ENCODE peak calls at places on chromosome 17, in four cellular contexts. J, U, C and R are unnamed samples.

GRCh38 chr17:17171991-17172939 is 33.9 kb downstream of the PLD6 start:
- DNase-seq in J (no peak), U (no peak), C (peak; percentile 55), R (no peak)

GRCh38 chr17:41772218-41772585 is 14.3 kb downstream of the JUP start:
- DNase-seq in J (peak; percentile 90), U (no peak), C (peak; percentile 85), R (peak; percentile 63)

GRCh38 chr17:81176656-81177055 is 10.6 kb upstream of the AATK start:
- DNase-seq in J (no peak), U (no peak), C (no peak), R (no peak)

GRCh38 chr17:65813306-65813705 is 251.9 kb upstream of the AXIN2 start:
- DNase-seq in J (no peak), U (no peak), C (no peak), R (no peak)

GRCh38 chr17:41917192-41917591 is 1.6 kb downstream of the ACLY start:
- DNase-seq in J (no peak), U (no peak), C (no peak), R (no peak)

GRCh38 chr17:41403409-41404023 is 6.1 kb upstream of the KRT31 start:
- DNase-seq in J (no peak), U (no peak), C (no peak), R (no peak)

GRCh38 chr17:65053354-65053881 is 3.1 kb downstream of the GNA13 start:
- DNase-seq in J (no peak), U (no peak), C (no peak), R (no peak)

GRCh38 chr17:17732892-17733670 is 51.8 kb downstream of the RAI1 start:
- DNase-seq in J (peak; percentile 57), U (no peak), C (no peak), R (no peak)

GRCh38 chr17:81823800-81824550 is 9.1 kb downstream of the MCRIP1 start:
- DNase-seq in J (no peak), U (no peak), C (no peak), R (no peak)

GRCh38 chr17:35735036-35735805 is 3.8 kb downstream of the RASL10B start:
- DNase-seq in J (no peak), U (no peak), C (no peak), R (peak; percentile 49)

GRCh38 chr17:36183001-36183810 is 6.8 kb upstream of the TBC1D3B start:
- DNase-seq in J (peak; percentile 67), U (peak; percentile 27), C (peak; percentile 73), R (peak; percentile 79)

GRCh38 chr17:44008205-44008909 is 3.9 kb downstream of the NAGS start:
- DNase-seq in J (no peak), U (no peak), C (no peak), R (no peak)

GRCh38 chr17:48539177-48539576 is 5.7 kb downstream of the HOXB2 start:
- DNase-seq in J (no peak), U (no peak), C (no peak), R (no peak)

GRCh38 chr17:15161395-15161794 is 103.7 kb downstream of the PMP22 start:
- DNase-seq in J (no peak), U (no peak), C (no peak), R (no peak)

GRCh38 chr17:38703742-38704644 is 1.1 kb upstream of the MLLT6 start:
- DNase-seq in J (peak; percentile 95), U (peak; percentile 88), C (peak; percentile 94), R (peak; percentile 84)

GRCh38 chr17:49880291-49881053 is 32.6 kb upstream of the TAC4 start:
- DNase-seq in J (peak; percentile 79), U (peak; percentile 53), C (peak; percentile 87), R (peak; percentile 73)

GRCh38 chr17:74738051-74738996 is 1.3 kb downstream of the RAB37 start:
- DNase-seq in J (peak; percentile 65), U (peak; percentile 85), C (no peak), R (peak; percentile 71)

GRCh38 chr17:17824780-17825614 is 11.8 kb downstream of the SREBF1 start:
- DNase-seq in J (no peak), U (no peak), C (no peak), R (no peak)

GRCh38 chr17:65857713-65858112 is 296.3 kb upstream of the AXIN2 start:
- DNase-seq in J (no peak), U (no peak), C (no peak), R (no peak)

GRCh38 chr17:21537302-21537701 is 155.0 kb upstream of the KCNJ18 start:
- DNase-seq in J (no peak), U (no peak), C (no peak), R (no peak)

GRCh38 chr17:40901981-40902862 is 17.2 kb upstream of the KRT20 start:
- DNase-seq in J (no peak), U (no peak), C (no peak), R (no peak)

GRCh38 chr17:28811594-28812135 is 30.9 kb downstream of the FAM222B start:
- DNase-seq in J (no peak), U (no peak), C (no peak), R (no peak)

GRCh38 chr17:65690626-65691310 is 129.3 kb upstream of the AXIN2 start:
- DNase-seq in J (no peak), U (no peak), C (no peak), R (no peak)

GRCh38 chr17:75133001-75133400 is 1.5 kb upstream of the NT5C start:
- DNase-seq in J (no peak), U (no peak), C (no peak), R (no peak)

GRCh38 chr17:16989230-16989952 is 17.5 kb upstream of the TNFRSF13B start:
- DNase-seq in J (no peak), U (peak; percentile 73), C (no peak), R (no peak)

GRCh38 chr17:50935201-50936124 is 69.3 kb upstream of the TOB1 start:
- DNase-seq in J (peak; percentile 94), U (no peak), C (peak; percentile 89), R (peak; percentile 91)

GRCh38 chr17:67912656-67913055 is 83.6 kb downstream of the C17orf58 start:
- DNase-seq in J (no peak), U (no peak), C (no peak), R (no peak)

GRCh38 chr17:10226930-10227695 is 28.7 kb upstream of the GAS7 start:
- DNase-seq in J (peak; percentile 28), U (peak; percentile 29), C (peak; percentile 67), R (peak; percentile 65)

GRCh38 chr17:37847102-37847501 is 77.1 kb upstream of the TBC1D3K start:
- DNase-seq in J (no peak), U (no peak), C (no peak), R (no peak)

GRCh38 chr17:74325743-74326379 is at the start of gene KIF19:
- DNase-seq in J (peak; percentile 55), U (peak; percentile 17), C (peak; percentile 55), R (no peak)

GRCh38 chr17:62933986-62934385 is 32.0 kb upstream of the TANC2 start:
- DNase-seq in J (no peak), U (no peak), C (peak; percentile 65), R (no peak)

GRCh38 chr17:40038882-40039513 is 15.2 kb downstream of the MED24 start:
- DNase-seq in J (peak; percentile 63), U (peak; percentile 28), C (no peak), R (peak; percentile 68)

GRCh38 chr17:60618080-60618479 is 18.1 kb downstream of the PPM1D start:
- DNase-seq in J (no peak), U (no peak), C (no peak), R (no peak)
- H3K27ac ChIP-seq in J (no peak overlapping the region), U (no peak overlapping the region), C (no peak overlapping the region), R (no peak overlapping the region)

GRCh38 chr17:11928436-11928835 is 68.8 kb downstream of the ZNF18 start:
- DNase-seq in J (no peak), U (no peak), C (no peak), R (no peak)
- H3K27ac ChIP-seq in J (no peak overlapping the region), U (no peak overlapping the region), C (no peak overlapping the region), R (no peak overlapping the region)

GRCh38 chr17:511833-512251 is 159.2 kb upstream of the RPH3AL start:
- DNase-seq in J (no peak), U (no peak), C (no peak), R (no peak)

GRCh38 chr17:512311-512710 is 159.7 kb upstream of the RPH3AL start:
- DNase-seq in J (no peak), U (no peak), C (no peak), R (no peak)

GRCh38 chr17:517181-517580 is 164.6 kb upstream of the RPH3AL start:
- DNase-seq in J (no peak), U (no peak), C (no peak), R (no peak)

GRCh38 chr17:512926-513325 is 160.3 kb upstream of the RPH3AL start:
- DNase-seq in J (no peak), U (no peak), C (no peak), R (no peak)

DNA sequence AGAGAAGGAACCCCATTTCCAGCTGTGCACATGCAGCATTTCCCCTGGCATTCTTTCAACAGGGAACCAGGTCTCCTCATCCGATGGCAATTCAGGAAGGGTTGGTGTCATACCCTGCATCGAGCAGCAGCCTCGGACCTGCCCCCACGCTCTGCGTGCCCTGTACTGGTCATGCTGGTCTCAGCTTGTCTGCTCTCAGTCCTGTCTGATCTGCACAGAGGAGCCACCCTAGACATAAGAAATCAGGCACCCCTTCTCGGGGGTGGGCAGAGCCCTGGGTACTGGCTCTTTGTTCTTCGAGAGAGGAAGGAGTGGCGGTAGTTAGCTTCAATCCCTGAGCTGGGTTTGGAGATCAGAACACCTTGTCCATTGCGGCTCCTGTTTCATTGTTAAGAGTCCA is 162.0 kb upstream of the RPH3AL start:
- DNase-seq in J (no peak), U (no peak), C (no peak), R (no peak)
- H3K27ac ChIP-seq in J (no peak overlapping the region), U (no peak overlapping the region), C (no peak overlapping the region), R (no peak overlapping the region)

GRCh38 chr17:58329035-58329807 is 626 bp upstream of the TSPOAP1 start:
- DNase-seq in J (peak; percentile 37), U (peak; percentile 82), C (peak; percentile 78), R (peak; percentile 73)
- H3K27ac ChIP-seq in J (no peak overlapping the region), U (peak overlapping the region; percentile 59), C (no peak overlapping the region), R (peak overlapping the region; percentile 18)

DNA sequence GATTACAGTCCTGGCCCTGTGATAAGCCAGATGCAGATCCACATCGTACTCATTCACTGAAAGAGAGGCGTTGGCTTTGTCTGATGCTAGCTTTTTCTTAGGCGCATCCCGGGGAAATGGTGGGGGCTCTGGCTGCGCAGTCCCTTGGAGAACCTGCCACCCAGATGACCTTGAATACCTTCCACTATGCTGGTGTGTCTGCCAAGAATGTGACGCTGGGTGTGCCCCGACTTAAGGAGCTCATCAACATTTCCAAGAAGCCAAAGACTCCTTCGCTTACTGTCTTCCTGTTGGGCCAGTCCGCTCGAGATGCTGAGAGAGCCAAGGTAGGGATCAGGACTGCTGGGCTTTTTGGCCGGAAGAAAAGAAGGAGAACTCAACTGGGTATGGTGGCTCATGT is 24.0 kb downstream of the POLR2A start:
- DNase-seq in J (no peak), U (no peak), C (no peak), R (no peak)
- H3K27ac ChIP-seq in J (no peak overlapping the region), U (no peak overlapping the region), C (no peak overlapping the region), R (no peak overlapping the region)

GRCh38 chr17:76673729-76674128 is 30.2 kb upstream of the ST6GALNAC1 start:
- DNase-seq in J (no peak), U (no peak), C (no peak), R (no peak)
- H3K27ac ChIP-seq in J (no peak overlapping the region), U (peak overlapping the region; percentile 12), C (no peak overlapping the region), R (no peak overlapping the region)

DNA sequence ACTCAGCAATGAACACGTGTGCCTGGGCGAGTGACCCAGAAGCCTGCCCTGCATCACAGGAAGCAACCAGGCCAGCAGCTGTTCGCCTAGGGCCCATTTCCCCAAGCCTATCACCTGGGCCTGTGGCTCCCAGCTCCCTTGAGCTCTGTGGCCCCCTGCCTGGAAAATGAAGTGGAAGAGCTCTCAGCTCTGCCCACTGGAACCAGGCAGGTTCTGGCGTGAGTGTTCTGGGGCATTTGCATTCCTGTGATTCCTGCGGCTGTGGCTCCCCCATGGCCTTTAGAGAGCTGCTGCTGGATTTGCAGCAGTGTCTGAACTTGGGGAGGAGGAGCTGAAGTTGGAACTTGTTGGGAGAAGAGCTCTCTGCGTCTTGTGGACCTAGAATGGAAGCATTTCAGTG is 22.8 kb downstream of the PGS1 start:
- DNase-seq in J (no peak), U (no peak), C (no peak), R (no peak)
- H3K27ac ChIP-seq in J (no peak overlapping the region), U (no peak overlapping the region), C (no peak overlapping the region), R (no peak overlapping the region)